ENCODE peak calls at places on chromosomes 2 and 18, in four cellular contexts. One of them, this sample, is unnamed.

GRCh38 chr2:160674076-160674630 is 180.5 kb upstream of the RBMS1 start:
- DNase-seq in CD8-positive, alpha-beta memory T cell: no peak
- DNase-seq in HCT116: no peak
- DNase-seq in HAP-1: no peak
- DNase-seq in this sample: no peak

GRCh38 chr2:126325202-126325601 is 330.8 kb upstream of the GYPC start:
- DNase-seq in HAP-1: no peak
- DNase-seq in CD8-positive, alpha-beta memory T cell: no peak
- DNase-seq in HCT116: no peak
- DNase-seq in this sample: no peak

GRCh38 chr2:45353879-45354278 is 257.2 kb downstream of the SRBD1 start:
- DNase-seq in HAP-1: no peak
- DNase-seq in HCT116: no peak
- DNase-seq in CD8-positive, alpha-beta memory T cell: no peak
- DNase-seq in this sample: no peak

GRCh38 chr2:221710744-221711143 is 138.6 kb upstream of the EPHA4 start:
- DNase-seq in HCT116: no peak
- DNase-seq in HAP-1: no peak
- DNase-seq in CD8-positive, alpha-beta memory T cell: no peak
- DNase-seq in this sample: no peak

GRCh38 chr2:18976112-18976961 is 382.1 kb downstream of the OSR1 start:
- DNase-seq in HCT116: no peak
- DNase-seq in CD8-positive, alpha-beta memory T cell: no peak
- DNase-seq in HAP-1: no peak
- DNase-seq in this sample: no peak

GRCh38 chr2:45220227-45220626 is 211.0 kb upstream of the SIX2 start:
- DNase-seq in HAP-1: no peak
- DNase-seq in CD8-positive, alpha-beta memory T cell: no peak
- DNase-seq in HCT116: no peak
- DNase-seq in this sample: no peak

GRCh38 chr2:3480352-3481010 is 38.9 kb downstream of the ADI1 start:
- DNase-seq in HAP-1: no peak
- DNase-seq in CD8-positive, alpha-beta memory T cell: no peak
- DNase-seq in HCT116: no peak
- DNase-seq in this sample: no peak

GRCh38 chr2:2769481-2770431 is 438.7 kb upstream of the MYT1L start:
- DNase-seq in CD8-positive, alpha-beta memory T cell: no peak
- DNase-seq in HAP-1: no peak
- DNase-seq in HCT116: no peak
- DNase-seq in this sample: no peak

GRCh38 chr2:218985325-218986091 is 524 bp upstream of the FEV start:
- DNase-seq in HAP-1: no peak
- DNase-seq in CD8-positive, alpha-beta memory T cell: no peak
- DNase-seq in HCT116: no peak
- DNase-seq in this sample: no peak

GRCh38 chr2:28406276-28407096 is 13.8 kb downstream of the FOSL2 start:
- DNase-seq in HCT116: no peak
- DNase-seq in CD8-positive, alpha-beta memory T cell: peak; percentile 75
- DNase-seq in HAP-1: no peak
- DNase-seq in this sample: peak; percentile 70

GRCh38 chr2:230319211-230319862 is 7.7 kb upstream of the SP140L start:
- DNase-seq in HAP-1: no peak
- DNase-seq in CD8-positive, alpha-beta memory T cell: peak; percentile 56
- DNase-seq in HCT116: no peak
- DNase-seq in this sample: peak; percentile 87

GRCh38 chr18:7789853-7790552 is 222.9 kb downstream of the PTPRM start:
- DNase-seq in HAP-1: no peak
- DNase-seq in CD8-positive, alpha-beta memory T cell: no peak
- DNase-seq in HCT116: peak; percentile 29
- DNase-seq in this sample: no peak

GRCh38 chr2:149765636-149766035 is 178.1 kb upstream of the MMADHC start:
- DNase-seq in CD8-positive, alpha-beta memory T cell: no peak
- DNase-seq in HCT116: no peak
- DNase-seq in HAP-1: no peak
- DNase-seq in this sample: no peak

GRCh38 chr2:120936476-120937334 is 201.0 kb downstream of the GLI2 start:
- DNase-seq in CD8-positive, alpha-beta memory T cell: no peak
- DNase-seq in HCT116: no peak
- DNase-seq in HAP-1: no peak
- DNase-seq in this sample: no peak

GRCh38 chr2:59449264-59449663 is 1104.2 kb downstream of the BCL11A start:
- DNase-seq in HAP-1: no peak
- DNase-seq in CD8-positive, alpha-beta memory T cell: no peak
- DNase-seq in HCT116: no peak
- DNase-seq in this sample: no peak

GRCh38 chr18:21735452-21736015 is 5.1 kb upstream of the MIB1 start:
- DNase-seq in CD8-positive, alpha-beta memory T cell: peak; percentile 23
- DNase-seq in HAP-1: no peak
- DNase-seq in HCT116: no peak
- DNase-seq in this sample: peak; percentile 69

GRCh38 chr2:70161069-70161534 is 29.7 kb downstream of the C2orf42 start:
- DNase-seq in CD8-positive, alpha-beta memory T cell: no peak
- DNase-seq in HCT116: no peak
- DNase-seq in HAP-1: no peak
- DNase-seq in this sample: no peak

GRCh38 chr18:10027031-10027430 is 113.2 kb downstream of the VAPA start:
- DNase-seq in CD8-positive, alpha-beta memory T cell: no peak
- DNase-seq in HAP-1: no peak
- DNase-seq in HCT116: no peak
- DNase-seq in this sample: no peak

GRCh38 chr2:198134287-198134955 is 330.0 kb downstream of the PLCL1 start:
- DNase-seq in HCT116: no peak
- DNase-seq in CD8-positive, alpha-beta memory T cell: no peak
- DNase-seq in HAP-1: no peak
- DNase-seq in this sample: no peak

GRCh38 chr2:190105554-190105953 is 43.0 kb upstream of the MSTN start:
- DNase-seq in HAP-1: no peak
- DNase-seq in CD8-positive, alpha-beta memory T cell: no peak
- DNase-seq in HCT116: no peak
- DNase-seq in this sample: no peak

GRCh38 chr2:57528499-57528898 is 518.1 kb upstream of the VRK2 start:
- DNase-seq in HAP-1: no peak
- DNase-seq in HCT116: no peak
- DNase-seq in CD8-positive, alpha-beta memory T cell: no peak
- DNase-seq in this sample: no peak

GRCh38 chr2:208025814-208026184 is 472 bp upstream of the PLEKHM3 start:
- DNase-seq in HAP-1: no peak
- DNase-seq in HCT116: no peak
- DNase-seq in CD8-positive, alpha-beta memory T cell: no peak
- DNase-seq in this sample: no peak

GRCh38 chr2:62845256-62845655 is 139.7 kb downstream of the EHBP1 start:
- DNase-seq in HAP-1: no peak
- DNase-seq in CD8-positive, alpha-beta memory T cell: no peak
- DNase-seq in HCT116: no peak
- DNase-seq in this sample: no peak

GRCh38 chr2:229835601-229836283 is 86.1 kb downstream of the TRIP12 start:
- DNase-seq in HAP-1: no peak
- DNase-seq in HCT116: no peak
- DNase-seq in CD8-positive, alpha-beta memory T cell: no peak
- DNase-seq in this sample: peak; percentile 71

GRCh38 chr18:7889515-7889914 is 322.4 kb downstream of the PTPRM start:
- DNase-seq in HAP-1: no peak
- DNase-seq in CD8-positive, alpha-beta memory T cell: no peak
- DNase-seq in HCT116: no peak
- DNase-seq in this sample: no peak

GRCh38 chr2:22756644-22757043 is 628.3 kb upstream of the KLHL29 start:
- DNase-seq in HCT116: no peak
- DNase-seq in CD8-positive, alpha-beta memory T cell: no peak
- DNase-seq in HAP-1: no peak
- DNase-seq in this sample: no peak

GRCh38 chr18:24539866-24540604 is 79.6 kb downstream of the HRH4 start:
- DNase-seq in CD8-positive, alpha-beta memory T cell: no peak
- DNase-seq in HCT116: no peak
- DNase-seq in HAP-1: no peak
- DNase-seq in this sample: no peak

GRCh38 chr2:23414876-23415275 is 29.9 kb downstream of the KLHL29 start:
- DNase-seq in HCT116: no peak
- DNase-seq in CD8-positive, alpha-beta memory T cell: no peak
- DNase-seq in HAP-1: peak; percentile 7
- DNase-seq in this sample: no peak

GRCh38 chr18:76821875-76822509 is 365 bp upstream of the ZNF236 start:
- DNase-seq in HAP-1: peak; percentile 54
- DNase-seq in HCT116: no peak
- DNase-seq in CD8-positive, alpha-beta memory T cell: peak; percentile 61
- DNase-seq in this sample: peak; percentile 76

GRCh38 chr2:39484206-39484605 is 47.1 kb upstream of the MAP4K3 start:
- DNase-seq in HAP-1: no peak
- DNase-seq in CD8-positive, alpha-beta memory T cell: no peak
- DNase-seq in HCT116: no peak
- DNase-seq in this sample: no peak

GRCh38 chr2:165313448-165313847 is 74.2 kb downstream of the SCN2A start:
- DNase-seq in HCT116: no peak
- DNase-seq in HAP-1: no peak
- DNase-seq in CD8-positive, alpha-beta memory T cell: no peak
- DNase-seq in this sample: no peak

GRCh38 chr2:232103140-232103737 is 141.7 kb downstream of the DIS3L2 start:
- DNase-seq in CD8-positive, alpha-beta memory T cell: no peak
- DNase-seq in HAP-1: no peak
- DNase-seq in HCT116: no peak
- DNase-seq in this sample: no peak
- H3K36me3 ChIP-seq in CD8-positive, alpha-beta memory T cell: no peaks in the 10 kb centered on the region
- H3K36me3 ChIP-seq in HAP-1: no peaks in the 10 kb centered on the region
- H3K36me3 ChIP-seq in HCT116: no peaks in the 10 kb centered on the region
- H3K36me3 ChIP-seq in this sample: no peaks in the 10 kb centered on the region

GRCh38 chr2:191345788-191346187 is 100.6 kb downstream of the MYO1B start:
- DNase-seq in HAP-1: no peak
- DNase-seq in CD8-positive, alpha-beta memory T cell: no peak
- DNase-seq in HCT116: no peak
- DNase-seq in this sample: no peak

GRCh38 chr2:191347881-191348280 is 102.7 kb downstream of the MYO1B start:
- DNase-seq in HAP-1: no peak
- DNase-seq in HCT116: no peak
- DNase-seq in CD8-positive, alpha-beta memory T cell: no peak
- DNase-seq in this sample: no peak

GRCh38 chr2:191341436-191341835 is 96.2 kb downstream of the MYO1B start:
- DNase-seq in HCT116: no peak
- DNase-seq in CD8-positive, alpha-beta memory T cell: no peak
- DNase-seq in HAP-1: no peak
- DNase-seq in this sample: no peak

GRCh38 chr2:191347154-191347553 is 102.0 kb downstream of the MYO1B start:
- DNase-seq in HCT116: no peak
- DNase-seq in HAP-1: no peak
- DNase-seq in CD8-positive, alpha-beta memory T cell: no peak
- DNase-seq in this sample: no peak

DNA sequence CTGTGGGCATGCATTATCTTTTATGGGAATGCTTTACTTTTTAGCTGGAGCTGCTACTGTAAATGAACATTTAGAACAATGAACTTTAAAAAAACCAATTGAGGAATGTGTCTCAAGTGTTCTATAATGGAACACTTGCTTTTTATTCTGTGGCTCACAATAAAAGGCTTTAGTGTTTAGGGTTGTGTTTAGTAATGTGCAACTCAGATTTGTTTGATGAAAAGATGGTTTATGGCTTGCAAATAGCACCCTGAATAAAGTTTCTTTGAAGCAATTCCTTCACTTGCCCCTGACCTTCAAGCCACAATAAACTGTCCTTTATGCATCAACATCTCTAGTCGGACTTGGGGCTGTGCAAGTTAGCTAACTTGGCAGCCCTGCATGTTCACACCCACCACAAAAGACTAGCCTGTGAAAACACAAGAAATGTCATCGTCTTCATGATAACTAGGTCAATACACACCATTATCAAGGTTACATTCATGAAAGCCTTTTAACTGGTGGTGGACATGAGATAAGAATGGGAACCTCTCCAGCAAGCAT is 98.7 kb downstream of the MYO1B start:
- DNase-seq in HCT116: no peak
- DNase-seq in HAP-1: peak; percentile 51
- DNase-seq in CD8-positive, alpha-beta memory T cell: no peak
- DNase-seq in this sample: no peak
- H3K36me3 ChIP-seq in HCT116: no peaks in the 10 kb centered on the region
- H3K36me3 ChIP-seq in HAP-1: no peaks in the 10 kb centered on the region
- H3K36me3 ChIP-seq in CD8-positive, alpha-beta memory T cell: no peaks in the 10 kb centered on the region
- H3K36me3 ChIP-seq in this sample: no peaks in the 10 kb centered on the region

GRCh38 chr2:47017541-47017940 is 101.9 kb upstream of the MCFD2 start:
- DNase-seq in HCT116: no peak
- DNase-seq in HAP-1: no peak
- DNase-seq in CD8-positive, alpha-beta memory T cell: no peak
- DNase-seq in this sample: no peak

GRCh38 chr2:47014564-47015051 is 99.0 kb upstream of the MCFD2 start:
- DNase-seq in HAP-1: no peak
- DNase-seq in HCT116: no peak
- DNase-seq in CD8-positive, alpha-beta memory T cell: no peak
- DNase-seq in this sample: no peak

GRCh38 chr2:47015206-47015605 is 99.6 kb upstream of the MCFD2 start:
- DNase-seq in CD8-positive, alpha-beta memory T cell: no peak
- DNase-seq in HCT116: no peak
- DNase-seq in HAP-1: no peak
- DNase-seq in this sample: no peak

GRCh38 chr2:47016172-47016913 is 100.7 kb upstream of the MCFD2 start:
- DNase-seq in HAP-1: no peak
- DNase-seq in CD8-positive, alpha-beta memory T cell: no peak
- DNase-seq in HCT116: peak; percentile 60
- DNase-seq in this sample: no peak

GRCh38 chr2:47015730-47016129 is 100.1 kb upstream of the MCFD2 start:
- DNase-seq in CD8-positive, alpha-beta memory T cell: no peak
- DNase-seq in HAP-1: no peak
- DNase-seq in HCT116: no peak
- DNase-seq in this sample: no peak
- H3K36me3 ChIP-seq in CD8-positive, alpha-beta memory T cell: peaks cover 27% of the 10 kb centered on the region
- H3K36me3 ChIP-seq in HAP-1: no peaks in the 10 kb centered on the region
- H3K36me3 ChIP-seq in HCT116: no peaks in the 10 kb centered on the region
- H3K36me3 ChIP-seq in this sample: peaks cover 38% of the 10 kb centered on the region

GRCh38 chr2:61461404-61461803 is 9.5 kb downstream of the USP34 start:
- DNase-seq in HCT116: no peak
- DNase-seq in HAP-1: no peak
- DNase-seq in CD8-positive, alpha-beta memory T cell: no peak
- DNase-seq in this sample: no peak
- H3K36me3 ChIP-seq in HCT116: no peaks in the 10 kb centered on the region
- H3K36me3 ChIP-seq in HAP-1: no peaks in the 10 kb centered on the region
- H3K36me3 ChIP-seq in CD8-positive, alpha-beta memory T cell: no peaks in the 10 kb centered on the region
- H3K36me3 ChIP-seq in this sample: no peaks in the 10 kb centered on the region

DNA sequence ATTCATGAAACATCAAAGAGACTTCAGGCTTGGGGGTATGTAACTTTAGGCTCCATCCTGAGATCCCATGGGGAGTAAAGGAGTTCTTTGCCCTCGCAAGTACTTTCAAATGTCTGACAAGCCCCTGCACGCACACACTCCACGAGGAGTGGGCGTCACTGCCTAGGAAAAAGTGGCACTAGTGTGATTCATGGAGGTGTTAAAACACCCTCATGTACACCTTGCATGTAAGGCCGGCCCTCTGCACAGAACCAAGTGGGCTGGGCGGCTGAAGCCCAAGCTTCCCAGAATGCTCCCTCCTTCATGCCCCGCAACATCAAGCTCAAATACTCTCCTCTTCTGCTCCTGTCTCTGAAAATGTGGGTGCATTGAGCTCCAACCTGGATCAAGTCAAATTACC is 7.8 kb downstream of the HS1BP3 start:
- DNase-seq in CD8-positive, alpha-beta memory T cell: no peak
- DNase-seq in HAP-1: no peak
- DNase-seq in HCT116: no peak
- DNase-seq in this sample: no peak
- H3K36me3 ChIP-seq in CD8-positive, alpha-beta memory T cell: peaks cover 6% of the 10 kb centered on the region
- H3K36me3 ChIP-seq in HAP-1: peaks cover 10% of the 10 kb centered on the region
- H3K36me3 ChIP-seq in HCT116: peaks cover 3% of the 10 kb centered on the region
- H3K36me3 ChIP-seq in this sample: peaks cover 11% of the 10 kb centered on the region

This sample was measured in CD4-positive, alpha-beta memory T cell.